ENCODE peak calls at places on chromosome 1, in five cellular contexts. S is A549, Y is stomach, R is prostate gland, Q is GM12892. E is an unnamed sample.

GRCh38 chr1:203144661-203145060 is 17.1 kb downstream of the ADORA1 start:
- DNase-seq in S (no peak), Y (no peak), R (no peak), Q (no peak), E (no peak)

GRCh38 chr1:210233495-210234253 is 1.1 kb downstream of the SERTAD4 start:
- DNase-seq in S (peak), Y (peak), R (peak), Q (no peak), E (peak)

GRCh38 chr1:41659903-41660302 is 175.4 kb upstream of the EDN2 start:
- DNase-seq in S (no peak), Y (no peak), R (no peak), Q (no peak), E (no peak)

GRCh38 chr1:15158506-15159165 is 5.1 kb downstream of the TMEM51 start:
- DNase-seq in S (peak), Y (no peak), R (no peak), Q (no peak), E (no peak)

GRCh38 chr1:54604572-54605370 is 18.6 kb downstream of the FAM151A start:
- DNase-seq in S (no peak), Y (no peak), R (peak), Q (no peak), E (peak)

GRCh38 chr1:208209286-208209685 is 34.9 kb downstream of the PLXNA2 start:
- DNase-seq in S (no peak), Y (no peak), R (peak), Q (no peak), E (no peak)

GRCh38 chr1:50570064-50570463 is 146.8 kb upstream of the DMRTA2 start:
- DNase-seq in S (peak), Y (no peak), R (no peak), Q (no peak), E (no peak)

GRCh38 chr1:179015396-179015795 is 10.3 kb upstream of the FAM20B start:
- DNase-seq in S (no peak), Y (no peak), R (no peak), Q (no peak), E (no peak)

GRCh38 chr1:24289937-24290595 is 29.1 kb upstream of the GRHL3 start:
- DNase-seq in S (peak), Y (peak), R (peak), Q (no peak), E (peak)

GRCh38 chr1:150072959-150073358 is 5.4 kb downstream of the VPS45 start:
- DNase-seq in S (peak), Y (no peak), R (no peak), Q (no peak), E (peak)

GRCh38 chr1:40373323-40374283 is at the start of gene SMAP2:
- DNase-seq in S (peak), Y (peak), R (peak), Q (peak), E (peak)
- TF ChIP-seq POLR2A in S (peak), Y (peak), R (peak), Q (peak), E (peak)

GRCh38 chr1:156082111-156083091 is at the start of gene MEX3A:
- DNase-seq in S (peak), Y (peak), R (peak), Q (peak), E (peak)
- TF ChIP-seq POLR2A in S (peak), Y (no peak), R (no peak), Q (no peak), E (no peak)

DNA sequence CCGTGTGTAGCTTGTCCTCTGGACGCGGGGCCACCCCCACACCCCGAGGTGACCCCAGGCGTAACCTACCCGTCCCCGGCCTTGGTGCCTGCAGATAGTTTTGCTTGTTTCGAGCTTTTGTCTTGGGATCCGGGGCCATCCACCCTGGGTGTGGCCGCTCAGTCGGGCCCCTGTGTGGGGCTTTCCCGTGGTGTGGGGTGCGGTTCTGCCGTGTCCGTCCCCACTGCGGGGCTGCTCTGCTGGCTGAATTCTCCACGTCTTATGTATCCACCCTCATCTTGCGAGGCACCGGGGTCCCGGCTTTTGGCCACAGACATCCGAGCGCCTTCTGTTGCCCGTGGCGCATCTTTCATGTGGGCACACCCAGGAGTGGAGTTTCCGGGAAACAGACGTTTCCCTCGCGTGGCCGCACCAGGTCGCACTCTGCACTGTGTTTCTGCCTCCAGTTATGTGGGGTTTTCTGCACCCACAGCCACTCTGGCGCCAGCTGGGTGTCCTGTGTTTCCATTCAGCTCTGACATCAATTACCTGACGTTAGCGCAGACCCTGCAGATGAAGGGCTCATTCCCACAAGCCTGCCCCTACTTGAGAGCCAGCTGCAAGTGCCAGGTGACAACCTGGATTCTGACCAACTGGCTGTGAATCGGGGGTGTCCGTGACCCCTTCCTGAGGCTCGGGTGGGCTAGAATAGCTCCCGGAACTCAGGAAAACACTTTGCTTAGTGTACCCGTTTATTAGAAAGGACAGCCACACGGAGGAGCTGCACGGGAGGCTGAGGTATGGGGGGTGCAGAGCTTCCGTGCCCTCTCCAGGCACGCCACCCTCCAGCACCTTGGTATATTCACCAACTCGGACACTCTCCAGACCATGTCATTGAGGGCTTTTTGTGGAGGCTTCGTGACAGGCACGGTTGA is 65.1 kb downstream of the PRKCZ start:
- DNase-seq in S (no peak), Y (no peak), R (no peak), Q (no peak), E (no peak)
- TF ChIP-seq POLR2A in S (no peak), Y (no peak), R (no peak), Q (no peak), E (no peak)

GRCh38 chr1:67404212-67404620 is 26.0 kb downstream of the SERBP1 start:
- DNase-seq in S (peak), Y (no peak), R (no peak), Q (no peak), E (no peak)
- TF ChIP-seq POLR2A in S (no peak), Y (no peak), R (no peak), Q (no peak), E (no peak)

E was measured in NB4.